ENCODE peak calls at places on chromosome 18, in five cellular contexts. One of them, this sample, is unnamed.

GRCh38 chr18:60247103-60247502 is 125.5 kb downstream of the MC4R start:
- DNase-seq in HCT116: no peak
- DNase-seq in heart right ventricle: no peak
- DNase-seq in stomach: no peak
- DNase-seq in CD8-positive, alpha-beta T cell: no peak
- DNase-seq in this sample: no peak

GRCh38 chr18:28365406-28365805 is 188.5 kb upstream of the CDH2 start:
- DNase-seq in HCT116: no peak
- DNase-seq in heart right ventricle: no peak
- DNase-seq in stomach: no peak
- DNase-seq in CD8-positive, alpha-beta T cell: no peak
- DNase-seq in this sample: no peak

GRCh38 chr18:62323483-62324354 is 1.4 kb upstream of the TNFRSF11A start:
- DNase-seq in HCT116: no peak
- DNase-seq in heart right ventricle: no peak
- DNase-seq in stomach: no peak
- DNase-seq in CD8-positive, alpha-beta T cell: no peak
- DNase-seq in this sample: no peak

GRCh38 chr18:52869942-52870907 is 530.2 kb downstream of the DCC start:
- DNase-seq in HCT116: no peak
- DNase-seq in heart right ventricle: no peak
- DNase-seq in stomach: no peak
- DNase-seq in CD8-positive, alpha-beta T cell: no peak
- DNase-seq in this sample: no peak

GRCh38 chr18:12307871-12308385 is at the start of gene TUBB6:
- DNase-seq in HCT116: no peak
- DNase-seq in heart right ventricle: peak
- DNase-seq in stomach: peak
- DNase-seq in CD8-positive, alpha-beta T cell: no peak
- DNase-seq in this sample: peak

GRCh38 chr18:51211552-51211951 is 14.1 kb upstream of the MEX3C start:
- DNase-seq in HCT116: no peak
- DNase-seq in heart right ventricle: peak
- DNase-seq in stomach: no peak
- DNase-seq in CD8-positive, alpha-beta T cell: peak
- DNase-seq in this sample: peak

GRCh38 chr18:26780520-26781325 is 84.8 kb downstream of the AQP4 start:
- DNase-seq in HCT116: no peak
- DNase-seq in heart right ventricle: no peak
- DNase-seq in stomach: no peak
- DNase-seq in CD8-positive, alpha-beta T cell: no peak
- DNase-seq in this sample: no peak

GRCh38 chr18:830315-830901 is 18.4 kb upstream of the YES1 start:
- DNase-seq in HCT116: no peak
- DNase-seq in heart right ventricle: peak
- DNase-seq in stomach: no peak
- DNase-seq in CD8-positive, alpha-beta T cell: no peak
- DNase-seq in this sample: no peak

GRCh38 chr18:59481436-59481835 is 122.4 kb upstream of the LMAN1 start:
- DNase-seq in HCT116: no peak
- DNase-seq in heart right ventricle: no peak
- DNase-seq in stomach: no peak
- DNase-seq in CD8-positive, alpha-beta T cell: no peak
- DNase-seq in this sample: no peak

GRCh38 chr18:14924226-14924625 is 176.3 kb downstream of the ANKRD30B start:
- DNase-seq in HCT116: no peak
- DNase-seq in heart right ventricle: no peak
- DNase-seq in stomach: no peak
- DNase-seq in CD8-positive, alpha-beta T cell: no peak
- DNase-seq in this sample: no peak

GRCh38 chr18:45663646-45664045 is 48.4 kb downstream of the SLC14A2 start:
- DNase-seq in HCT116: no peak
- DNase-seq in heart right ventricle: no peak
- DNase-seq in stomach: no peak
- DNase-seq in CD8-positive, alpha-beta T cell: no peak
- DNase-seq in this sample: no peak

GRCh38 chr18:59005266-59005665 is 134.4 kb upstream of the SEC11C start:
- DNase-seq in HCT116: no peak
- DNase-seq in heart right ventricle: peak
- DNase-seq in stomach: no peak
- DNase-seq in CD8-positive, alpha-beta T cell: no peak
- DNase-seq in this sample: no peak

GRCh38 chr18:11872479-11873136 is 21.4 kb downstream of the CHMP1B start:
- DNase-seq in HCT116: peak
- DNase-seq in heart right ventricle: peak
- DNase-seq in stomach: peak
- DNase-seq in CD8-positive, alpha-beta T cell: no peak
- DNase-seq in this sample: no peak

GRCh38 chr18:28468903-28469302 is 292.0 kb upstream of the CDH2 start:
- DNase-seq in HCT116: no peak
- DNase-seq in heart right ventricle: no peak
- DNase-seq in stomach: no peak
- DNase-seq in CD8-positive, alpha-beta T cell: no peak
- DNase-seq in this sample: no peak

GRCh38 chr18:2881490-2882195 is 34.8 kb downstream of the EMILIN2 start:
- DNase-seq in HCT116: no peak
- DNase-seq in heart right ventricle: no peak
- DNase-seq in stomach: no peak
- DNase-seq in CD8-positive, alpha-beta T cell: no peak
- DNase-seq in this sample: peak

GRCh38 chr18:58590827-58591226 is 38.1 kb downstream of the ALPK2 start:
- DNase-seq in HCT116: no peak
- DNase-seq in heart right ventricle: no peak
- DNase-seq in stomach: no peak
- DNase-seq in CD8-positive, alpha-beta T cell: no peak
- DNase-seq in this sample: no peak

GRCh38 chr18:8835556-8835955 is 130.2 kb downstream of the MTCL1 start:
- DNase-seq in HCT116: no peak
- DNase-seq in heart right ventricle: no peak
- DNase-seq in stomach: no peak
- DNase-seq in CD8-positive, alpha-beta T cell: no peak
- DNase-seq in this sample: no peak

GRCh38 chr18:72847134-72847533 is 20.7 kb downstream of the NETO1 start:
- DNase-seq in HCT116: no peak
- DNase-seq in heart right ventricle: peak
- DNase-seq in stomach: no peak
- DNase-seq in CD8-positive, alpha-beta T cell: no peak
- DNase-seq in this sample: no peak

GRCh38 chr18:59606193-59607175 is 90.7 kb downstream of the CCBE1 start:
- DNase-seq in HCT116: no peak
- DNase-seq in heart right ventricle: peak
- DNase-seq in stomach: no peak
- DNase-seq in CD8-positive, alpha-beta T cell: no peak
- DNase-seq in this sample: no peak

GRCh38 chr18:28208268-28208667 is 31.3 kb upstream of the CDH2 start:
- DNase-seq in HCT116: no peak
- DNase-seq in heart right ventricle: no peak
- DNase-seq in stomach: no peak
- DNase-seq in CD8-positive, alpha-beta T cell: no peak
- DNase-seq in this sample: no peak

GRCh38 chr18:70207181-70207580 is 1.7 kb upstream of the RTTN start:
- DNase-seq in HCT116: no peak
- DNase-seq in heart right ventricle: no peak
- DNase-seq in stomach: no peak
- DNase-seq in CD8-positive, alpha-beta T cell: no peak
- DNase-seq in this sample: no peak

GRCh38 chr18:8718401-8718913 is 13.1 kb downstream of the MTCL1 start:
- DNase-seq in HCT116: no peak
- DNase-seq in heart right ventricle: no peak
- DNase-seq in stomach: no peak
- DNase-seq in CD8-positive, alpha-beta T cell: no peak
- DNase-seq in this sample: no peak

GRCh38 chr18:11104307-11104706 is 45.1 kb downstream of the PIEZO2 start:
- DNase-seq in HCT116: no peak
- DNase-seq in heart right ventricle: no peak
- DNase-seq in stomach: peak
- DNase-seq in CD8-positive, alpha-beta T cell: no peak
- DNase-seq in this sample: no peak

GRCh38 chr18:45682181-45682580 is 41.8 kb upstream of the SLC14A1 start:
- DNase-seq in HCT116: no peak
- DNase-seq in heart right ventricle: no peak
- DNase-seq in stomach: no peak
- DNase-seq in CD8-positive, alpha-beta T cell: no peak
- DNase-seq in this sample: no peak

GRCh38 chr18:65516209-65516608 is 234.6 kb upstream of the CDH7 start:
- DNase-seq in HCT116: no peak
- DNase-seq in heart right ventricle: no peak
- DNase-seq in stomach: no peak
- DNase-seq in CD8-positive, alpha-beta T cell: no peak
- DNase-seq in this sample: no peak

GRCh38 chr18:8508320-8508719 is 100.9 kb upstream of the RAB12 start:
- DNase-seq in HCT116: no peak
- DNase-seq in heart right ventricle: no peak
- DNase-seq in stomach: no peak
- DNase-seq in CD8-positive, alpha-beta T cell: no peak
- DNase-seq in this sample: no peak

GRCh38 chr18:5628512-5629255 is 84.9 kb upstream of the EPB41L3 start:
- DNase-seq in HCT116: no peak
- DNase-seq in heart right ventricle: peak
- DNase-seq in stomach: peak
- DNase-seq in CD8-positive, alpha-beta T cell: no peak
- DNase-seq in this sample: peak

GRCh38 chr18:50924372-50924771 is 43.5 kb upstream of the ELAC1 start:
- DNase-seq in HCT116: no peak
- DNase-seq in heart right ventricle: no peak
- DNase-seq in stomach: no peak
- DNase-seq in CD8-positive, alpha-beta T cell: no peak
- DNase-seq in this sample: no peak

GRCh38 chr18:11454021-11454420 is 155.4 kb upstream of the SLC35G4 start:
- DNase-seq in HCT116: no peak
- DNase-seq in heart right ventricle: no peak
- DNase-seq in stomach: no peak
- DNase-seq in CD8-positive, alpha-beta T cell: no peak
- DNase-seq in this sample: no peak

GRCh38 chr18:59015531-59016152 is 124.0 kb upstream of the SEC11C start:
- DNase-seq in HCT116: no peak
- DNase-seq in heart right ventricle: no peak
- DNase-seq in stomach: no peak
- DNase-seq in CD8-positive, alpha-beta T cell: no peak
- DNase-seq in this sample: no peak

GRCh38 chr18:12287131-12287681 is 20.8 kb upstream of the TUBB6 start:
- DNase-seq in HCT116: no peak
- DNase-seq in heart right ventricle: no peak
- DNase-seq in stomach: no peak
- DNase-seq in CD8-positive, alpha-beta T cell: no peak
- DNase-seq in this sample: no peak

GRCh38 chr18:58387716-58388115 is 241.2 kb downstream of the ALPK2 start:
- DNase-seq in HCT116: no peak
- DNase-seq in heart right ventricle: no peak
- DNase-seq in stomach: no peak
- DNase-seq in CD8-positive, alpha-beta T cell: no peak
- DNase-seq in this sample: no peak

GRCh38 chr18:66603941-66604627 is at the start of gene CDH19:
- DNase-seq in HCT116: no peak
- DNase-seq in heart right ventricle: peak
- DNase-seq in stomach: no peak
- DNase-seq in CD8-positive, alpha-beta T cell: no peak
- DNase-seq in this sample: no peak

GRCh38 chr18:35029103-35029502 is 12.1 kb upstream of the MAPRE2 start:
- DNase-seq in HCT116: no peak
- DNase-seq in heart right ventricle: peak
- DNase-seq in stomach: no peak
- DNase-seq in CD8-positive, alpha-beta T cell: no peak
- DNase-seq in this sample: no peak
- H3K27ac ChIP-seq in HCT116: no peak
- H3K27ac ChIP-seq in heart right ventricle: no peak
- H3K27ac ChIP-seq in stomach: peak
- H3K27ac ChIP-seq in CD8-positive, alpha-beta T cell: peak
- H3K27ac ChIP-seq in this sample: peak

DNA sequence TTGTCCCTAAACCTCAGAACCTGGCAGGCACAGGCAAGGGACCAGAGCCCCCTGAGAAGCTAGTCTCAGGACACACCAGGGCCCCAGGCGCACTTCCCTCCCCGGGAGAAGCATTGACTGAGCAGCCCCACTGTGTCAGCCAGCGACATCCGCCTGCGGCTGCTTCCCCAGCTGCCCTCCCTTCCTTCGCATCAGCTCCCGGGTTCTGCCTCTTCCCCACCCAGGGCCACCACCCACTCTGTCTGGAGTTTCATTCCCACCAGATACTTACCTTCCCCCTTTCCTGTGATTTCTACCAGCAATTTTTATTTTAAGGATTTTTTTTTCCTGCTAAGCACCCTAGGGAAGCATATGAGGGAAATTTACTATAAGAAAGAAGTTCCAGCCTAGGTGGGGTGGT is 99.2 kb downstream of the SMAD7 start:
- DNase-seq in HCT116: no peak
- DNase-seq in heart right ventricle: peak
- DNase-seq in stomach: no peak
- DNase-seq in CD8-positive, alpha-beta T cell: no peak
- DNase-seq in this sample: no peak
- H3K27ac ChIP-seq in HCT116: no peak
- H3K27ac ChIP-seq in heart right ventricle: peak
- H3K27ac ChIP-seq in stomach: peak
- H3K27ac ChIP-seq in CD8-positive, alpha-beta T cell: no peak
- H3K27ac ChIP-seq in this sample: peak

DNA sequence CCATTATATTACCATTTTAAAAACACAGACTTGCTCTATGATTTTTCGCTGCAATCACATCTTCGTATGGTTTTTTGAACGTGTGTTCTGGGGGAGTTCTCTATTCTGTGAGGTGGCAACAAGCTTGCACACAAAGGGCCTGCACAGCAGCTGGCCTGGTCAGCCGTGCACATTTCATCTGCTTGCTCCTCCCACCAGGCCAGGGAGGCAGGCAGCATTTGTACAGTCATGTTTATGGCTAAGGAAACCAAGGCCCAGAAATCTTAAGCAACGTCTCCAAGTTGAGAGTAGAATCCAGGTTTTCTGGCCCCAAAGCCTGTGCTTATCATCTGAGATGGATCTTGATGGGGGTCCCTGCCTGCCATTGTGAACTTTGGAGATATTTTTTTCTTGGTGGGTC is 106.5 kb upstream of the SMIM21 start:
- DNase-seq in HCT116: no peak
- DNase-seq in heart right ventricle: no peak
- DNase-seq in stomach: no peak
- DNase-seq in CD8-positive, alpha-beta T cell: no peak
- DNase-seq in this sample: peak
- H3K27ac ChIP-seq in HCT116: no peak
- H3K27ac ChIP-seq in heart right ventricle: no peak
- H3K27ac ChIP-seq in stomach: no peak
- H3K27ac ChIP-seq in CD8-positive, alpha-beta T cell: no peak
- H3K27ac ChIP-seq in this sample: no peak

GRCh38 chr18:24995056-24995455 is 356.9 kb downstream of the ZNF521 start:
- DNase-seq in HCT116: no peak
- DNase-seq in heart right ventricle: no peak
- DNase-seq in stomach: no peak
- DNase-seq in CD8-positive, alpha-beta T cell: no peak
- DNase-seq in this sample: no peak
- H3K27ac ChIP-seq in HCT116: no peak
- H3K27ac ChIP-seq in heart right ventricle: no peak
- H3K27ac ChIP-seq in stomach: no peak
- H3K27ac ChIP-seq in CD8-positive, alpha-beta T cell: no peak
- H3K27ac ChIP-seq in this sample: no peak

DNA sequence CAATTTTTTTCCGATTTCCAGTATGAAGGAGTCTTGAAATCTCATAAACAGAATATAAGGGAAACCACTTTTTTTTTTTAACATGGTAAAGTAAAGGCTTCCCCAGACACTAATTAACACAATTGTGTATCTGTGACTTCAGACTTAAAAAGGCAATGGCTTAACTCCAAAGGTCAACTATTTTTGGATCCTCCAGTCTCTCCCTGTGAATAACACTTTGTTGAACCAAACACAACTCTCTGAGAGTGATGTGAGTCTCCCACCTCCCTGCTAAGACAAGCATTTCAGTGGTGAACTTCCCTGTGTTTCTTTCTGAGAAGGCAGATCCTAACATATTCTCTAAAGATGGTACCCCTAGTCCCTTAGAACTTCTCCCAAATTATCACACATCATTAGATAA is 219.6 kb upstream of the RBBP8 start:
- DNase-seq in HCT116: no peak
- DNase-seq in heart right ventricle: no peak
- DNase-seq in stomach: no peak
- DNase-seq in CD8-positive, alpha-beta T cell: no peak
- DNase-seq in this sample: no peak
- H3K27ac ChIP-seq in HCT116: no peak
- H3K27ac ChIP-seq in heart right ventricle: no peak
- H3K27ac ChIP-seq in stomach: no peak
- H3K27ac ChIP-seq in CD8-positive, alpha-beta T cell: no peak
- H3K27ac ChIP-seq in this sample: peak

This sample was measured in lung.